ENCODE peak calls at places on chromosome 18, in eight cellular contexts. S, C, L, G, A, M, U and Y are unnamed samples.

GRCh38 chr18:12307871-12308385 is at the start of gene TUBB6:
- DNase-seq in S (peak), C (no peak), L (peak), G (peak), A (peak), M (no peak), U (peak), Y (no peak)

GRCh38 chr18:76709659-76710645 is 112.4 kb upstream of the ZNF236 start:
- DNase-seq in S (peak), C (peak), L (peak), G (peak), A (peak), M (peak), U (peak), Y (no peak)

GRCh38 chr18:49023281-49023937 is 72.6 kb upstream of the SMAD7 start:
- DNase-seq in S (no peak), C (no peak), L (no peak), G (no peak), A (no peak), M (peak), U (no peak), Y (no peak)

GRCh38 chr18:57497372-57498294 is 62.5 kb downstream of the ONECUT2 start:
- DNase-seq in S (peak), C (no peak), L (no peak), G (no peak), A (no peak), M (no peak), U (peak), Y (peak)

GRCh38 chr18:9722691-9723090 is 14.6 kb downstream of the RAB31 start:
- DNase-seq in S (no peak), C (no peak), L (peak), G (no peak), A (no peak), M (no peak), U (no peak), Y (no peak)

GRCh38 chr18:34153711-34154110 is 71.0 kb downstream of the NOL4 start:
- DNase-seq in S (peak), C (peak), L (peak), G (peak), A (peak), M (peak), U (peak), Y (no peak)

GRCh38 chr18:46497129-46497528 is 159.9 kb downstream of the LOXHD1 start:
- DNase-seq in S (peak), C (peak), L (no peak), G (no peak), A (peak), M (peak), U (peak), Y (no peak)

GRCh38 chr18:36212978-36213303 is 25.6 kb downstream of the MOCOS start:
- DNase-seq in S (no peak), C (no peak), L (no peak), G (no peak), A (no peak), M (no peak), U (no peak), Y (no peak)

GRCh38 chr18:73647391-73647790 is 500.2 kb downstream of the FBXO15 start:
- DNase-seq in S (peak), C (no peak), L (no peak), G (no peak), A (no peak), M (no peak), U (peak), Y (no peak)

GRCh38 chr18:7575465-7576026 is 8.4 kb downstream of the PTPRM start:
- DNase-seq in S (peak), C (no peak), L (no peak), G (peak), A (no peak), M (no peak), U (peak), Y (no peak)

GRCh38 chr18:43705850-43706249 is 428.6 kb upstream of the SYT4 start:
- DNase-seq in S (no peak), C (no peak), L (no peak), G (no peak), A (no peak), M (no peak), U (no peak), Y (no peak)

GRCh38 chr18:55763298-55763697 is 175.3 kb upstream of the TCF4 start:
- DNase-seq in S (peak), C (no peak), L (no peak), G (peak), A (no peak), M (no peak), U (no peak), Y (peak)

GRCh38 chr18:13267517-13267916 is 49.0 kb downstream of the LDLRAD4 start:
- DNase-seq in S (no peak), C (no peak), L (no peak), G (no peak), A (no peak), M (no peak), U (no peak), Y (no peak)

GRCh38 chr18:58581265-58581664 is 47.6 kb downstream of the ALPK2 start:
- DNase-seq in S (peak), C (no peak), L (no peak), G (no peak), A (no peak), M (no peak), U (peak), Y (peak)

GRCh38 chr18:75305984-75306383 is 95.4 kb downstream of the TSHZ1 start:
- DNase-seq in S (no peak), C (no peak), L (no peak), G (no peak), A (no peak), M (no peak), U (no peak), Y (no peak)
- H3K4me3 ChIP-seq in S (no peak), C (no peak), L (no peak), G (no peak), A (no peak), M (no peak), U (no peak), Y (no peak)

DNA sequence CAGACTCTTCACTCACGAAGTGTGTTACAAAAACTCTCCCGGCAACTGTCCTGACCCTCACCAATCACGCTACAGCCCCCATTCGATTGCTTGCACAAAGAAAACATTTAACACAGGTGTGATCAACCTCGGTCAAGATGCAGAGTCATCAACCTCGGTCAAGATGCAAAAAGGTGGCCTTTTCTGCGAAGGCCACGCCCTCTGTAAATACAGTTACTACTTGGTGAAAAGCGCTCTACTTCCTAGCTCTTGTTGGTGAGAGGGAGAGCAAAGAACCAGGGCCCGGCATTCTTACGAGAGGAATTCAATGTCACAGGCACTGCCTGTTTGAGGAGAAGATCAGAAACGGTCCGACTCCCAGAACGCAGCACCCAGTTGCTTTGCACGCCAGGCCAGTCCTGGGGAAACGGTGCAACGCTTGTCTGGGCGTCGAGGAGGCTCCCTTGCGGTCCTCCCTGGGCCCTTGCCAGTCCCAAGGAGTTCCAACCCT is 2.0 kb downstream of the PIEZO2 start:
- DNase-seq in S (no peak), C (no peak), L (no peak), G (no peak), A (no peak), M (no peak), U (peak), Y (no peak)
- H3K4me3 ChIP-seq in S (no peak), C (no peak), L (no peak), G (peak), A (no peak), M (no peak), U (peak), Y (no peak)

DNA sequence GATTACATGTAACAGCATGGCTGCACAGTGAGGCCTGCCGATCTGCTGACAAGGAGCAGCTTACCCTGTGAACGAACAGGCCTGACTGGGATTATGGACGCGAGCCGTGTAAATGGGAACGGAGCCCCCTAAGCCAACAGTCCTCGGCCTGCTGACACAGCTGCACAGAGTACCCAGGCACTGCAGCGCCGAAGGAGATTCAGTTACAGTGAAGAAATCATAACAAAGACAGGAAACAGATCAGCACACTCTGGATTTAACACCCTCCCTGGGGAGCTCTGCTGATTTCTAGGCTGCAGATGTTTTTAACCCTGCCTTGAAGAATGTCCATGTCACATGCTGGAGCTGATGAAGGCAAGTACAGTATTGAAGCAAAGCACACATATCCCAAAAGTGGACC is 43.4 kb downstream of the COLEC12 start:
- DNase-seq in S (peak), C (no peak), L (peak), G (peak), A (peak), M (peak), U (peak), Y (peak)
- H3K4me3 ChIP-seq in S (no peak), C (no peak), L (no peak), G (no peak), A (no peak), M (no peak), U (no peak), Y (peak)

DNA sequence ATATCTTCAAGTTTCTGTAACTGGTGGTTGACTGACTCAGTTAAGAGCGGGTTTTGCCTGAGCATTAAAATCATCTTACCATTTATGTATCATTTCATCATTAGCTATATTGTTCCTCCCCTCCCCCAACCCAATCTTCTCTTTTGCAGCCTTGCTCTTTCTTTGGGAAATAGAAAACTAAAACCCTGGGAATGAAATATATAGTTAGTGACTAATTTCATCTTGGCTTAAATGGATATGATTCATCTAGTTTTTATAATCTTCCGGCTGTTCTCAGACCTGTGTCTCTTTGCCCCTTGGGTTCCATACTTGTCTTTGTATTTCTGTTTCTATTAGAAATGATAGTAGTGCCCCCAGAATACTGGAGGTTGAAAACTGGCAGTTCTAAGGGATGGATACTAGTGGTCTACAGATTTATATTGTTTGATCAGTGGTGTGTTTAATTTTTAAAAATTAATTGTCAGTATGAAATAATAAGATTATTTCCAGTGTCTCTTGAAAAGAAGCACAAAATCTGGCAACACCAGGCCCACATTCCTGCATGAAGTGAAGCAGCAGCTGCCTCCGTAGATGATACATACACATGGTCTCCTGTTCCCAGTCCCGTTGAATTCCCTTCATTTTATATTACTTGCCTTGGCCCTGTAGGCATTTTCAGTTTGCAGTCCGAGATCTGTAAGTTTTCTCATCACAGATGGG is 44.5 kb downstream of the PHLPP1 start:
- DNase-seq in S (peak), C (no peak), L (no peak), G (peak), A (no peak), M (no peak), U (peak), Y (peak)
- H3K4me3 ChIP-seq in S (no peak), C (no peak), L (no peak), G (no peak), A (no peak), M (no peak), U (no peak), Y (no peak)

GRCh38 chr18:50306944-50307343 is 19.5 kb upstream of the CXXC1 start:
- DNase-seq in S (peak), C (no peak), L (no peak), G (no peak), A (peak), M (no peak), U (peak), Y (no peak)
- H3K4me3 ChIP-seq in S (no peak), C (no peak), L (no peak), G (peak), A (peak), M (peak), U (peak), Y (peak)

DNA sequence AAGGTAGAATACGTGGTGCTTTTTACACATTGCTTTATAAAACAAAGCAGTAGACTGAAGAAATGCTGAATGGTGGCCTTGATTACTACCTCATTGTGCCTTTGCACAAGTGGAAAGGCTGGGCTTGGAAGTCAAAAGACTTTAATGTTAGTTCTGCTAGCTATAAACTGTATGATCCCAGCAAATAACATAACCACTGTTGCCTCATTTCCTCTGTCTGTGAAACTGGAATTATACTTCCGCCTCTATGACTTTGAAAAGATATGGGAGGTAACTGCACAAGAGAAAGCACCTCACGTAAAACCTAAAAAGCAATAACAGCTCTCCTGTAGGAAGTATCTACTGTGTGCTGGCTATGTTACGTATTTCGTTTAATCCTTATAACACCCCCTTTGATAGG is 43.4 kb upstream of the DSC1 start:
- DNase-seq in S (no peak), C (peak), L (no peak), G (no peak), A (peak), M (no peak), U (no peak), Y (no peak)
- H3K4me3 ChIP-seq in S (no peak), C (peak), L (no peak), G (no peak), A (peak), M (no peak), U (no peak), Y (no peak)

GRCh38 chr18:23619388-23619873 is 33.1 kb upstream of the NPC1 start:
- DNase-seq in S (peak), C (no peak), L (peak), G (peak), A (no peak), M (no peak), U (no peak), Y (no peak)
- H3K4me3 ChIP-seq in S (peak), C (peak), L (no peak), G (peak), A (peak), M (no peak), U (peak), Y (peak)

DNA sequence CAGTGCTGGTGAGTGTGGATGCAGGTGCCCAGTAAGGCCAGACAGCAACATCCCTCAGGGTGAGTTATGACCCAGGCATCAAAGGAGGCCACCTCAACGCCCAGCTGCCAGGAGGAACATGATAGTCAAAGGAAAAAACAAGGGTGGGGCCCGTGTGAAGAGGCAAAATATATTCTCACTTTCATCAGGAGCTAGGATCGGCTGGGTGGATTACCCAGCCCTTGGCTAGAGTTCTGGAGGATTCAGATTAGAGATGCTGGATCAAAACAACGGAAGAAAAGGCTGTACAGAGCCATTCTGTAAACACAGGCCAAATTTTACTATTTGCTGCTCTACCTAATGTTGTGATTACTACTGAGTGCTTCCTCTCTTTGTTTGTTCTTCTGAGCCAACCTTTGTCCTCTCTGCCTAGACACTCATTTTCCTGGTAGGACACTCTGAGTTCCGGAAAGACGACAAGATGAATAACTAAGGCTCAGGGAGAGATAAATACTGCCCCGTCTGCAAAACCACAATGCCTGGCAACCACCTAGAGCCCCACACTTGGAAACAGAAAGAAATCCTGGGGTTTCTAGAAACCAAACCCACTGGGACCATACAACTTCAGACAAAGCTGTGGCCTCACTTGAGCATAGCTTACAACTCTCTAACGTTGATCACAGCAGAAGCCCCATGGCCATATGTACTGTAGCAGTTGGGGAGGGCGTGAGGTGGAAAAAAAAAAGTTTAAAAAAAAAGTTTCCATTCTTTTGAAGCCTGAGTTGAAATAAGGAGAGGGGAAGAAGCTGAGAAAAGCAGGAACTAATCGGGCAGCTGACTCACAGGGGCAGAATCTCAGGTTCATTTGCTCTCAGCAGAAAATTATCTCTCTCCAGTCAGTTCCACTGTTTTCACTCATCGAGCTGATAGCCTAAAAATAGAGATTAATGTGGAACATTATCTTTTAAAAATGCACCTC is 17.8 kb upstream of the PMAIP1 start:
- DNase-seq in S (peak), C (no peak), L (no peak), G (peak), A (peak), M (no peak), U (peak), Y (peak)
- H3K4me3 ChIP-seq in S (no peak), C (no peak), L (no peak), G (peak), A (no peak), M (no peak), U (no peak), Y (no peak)

GRCh38 chr18:68992719-68993482 is 195.0 kb downstream of the CCDC102B start:
- DNase-seq in S (no peak), C (no peak), L (no peak), G (no peak), A (no peak), M (no peak), U (no peak), Y (no peak)

GRCh38 chr18:68991281-68991680 is 193.4 kb downstream of the CCDC102B start:
- DNase-seq in S (peak), C (no peak), L (no peak), G (no peak), A (peak), M (no peak), U (peak), Y (peak)

GRCh38 chr18:68997845-68998244 is 200.0 kb downstream of the CCDC102B start:
- DNase-seq in S (no peak), C (no peak), L (no peak), G (no peak), A (no peak), M (no peak), U (no peak), Y (no peak)

GRCh38 chr18:69000366-69000765 is 202.5 kb downstream of the CCDC102B start:
- DNase-seq in S (no peak), C (no peak), L (no peak), G (no peak), A (no peak), M (no peak), U (peak), Y (no peak)

DNA sequence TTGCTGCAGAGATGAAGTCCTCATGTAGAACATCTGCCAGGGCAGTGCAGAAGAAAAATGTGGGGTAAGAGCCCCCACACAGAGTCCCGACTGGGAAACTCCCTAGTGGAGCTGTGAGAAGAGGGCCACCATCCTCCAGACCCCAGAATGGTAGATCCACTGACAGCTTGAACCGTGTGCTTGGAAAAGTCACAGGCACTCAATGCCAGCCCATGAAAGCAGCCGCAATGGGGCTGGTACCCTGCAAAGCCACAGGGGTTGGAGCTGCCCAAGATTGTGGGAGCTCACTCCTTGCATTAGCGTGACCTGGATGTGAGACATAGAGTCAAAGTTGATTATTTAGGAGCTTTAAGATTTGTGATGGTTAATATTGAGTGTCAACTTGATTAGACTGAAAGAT is 197.8 kb downstream of the CCDC102B start:
- DNase-seq in S (no peak), C (no peak), L (no peak), G (no peak), A (no peak), M (no peak), U (no peak), Y (no peak)
- H3K4me3 ChIP-seq in S (no peak), C (no peak), L (no peak), G (no peak), A (no peak), M (no peak), U (no peak), Y (no peak)